ENCODE peak calls at places on chromosomes 2 and 18, in four cellular contexts. One of them, this sample, is unnamed.

GRCh38 chr2:231523451-231524266 is 6.6 kb downstream of the NMUR1 start:
- DNase-seq in H1: no peak
- DNase-seq in HepG2: no peak
- DNase-seq in K562: no peak
- DNase-seq in this sample: no peak

GRCh38 chr18:77106331-77106730 is 26.3 kb downstream of the MBP start:
- DNase-seq in HepG2: no peak
- DNase-seq in K562: peak; percentile 19
- DNase-seq in H1: no peak
- DNase-seq in this sample: no peak

GRCh38 chr2:28166956-28167355 is 225.7 kb upstream of the FOSL2 start:
- DNase-seq in K562: no peak
- DNase-seq in H1: no peak
- DNase-seq in HepG2: no peak
- DNase-seq in this sample: no peak

GRCh38 chr2:207258191-207258991 is 92.6 kb upstream of the KLF7 start:
- DNase-seq in HepG2: no peak
- DNase-seq in H1: peak; percentile 33
- DNase-seq in K562: no peak
- DNase-seq in this sample: peak; percentile 90

GRCh38 chr18:59783138-59783537 is 85.9 kb upstream of the CCBE1 start:
- DNase-seq in HepG2: peak; percentile 72
- DNase-seq in H1: no peak
- DNase-seq in K562: no peak
- DNase-seq in this sample: peak; percentile 30

GRCh38 chr2:234422895-234423505 is 73.9 kb downstream of the ARL4C start:
- DNase-seq in HepG2: no peak
- DNase-seq in K562: no peak
- DNase-seq in H1: no peak
- DNase-seq in this sample: no peak

GRCh38 chr2:128275498-128276045 is 43.1 kb downstream of the HS6ST1 start:
- DNase-seq in H1: no peak
- DNase-seq in K562: no peak
- DNase-seq in HepG2: no peak
- DNase-seq in this sample: no peak

GRCh38 chr2:3470166-3470651 is 49.1 kb downstream of the ADI1 start:
- DNase-seq in H1: no peak
- DNase-seq in HepG2: no peak
- DNase-seq in K562: no peak
- DNase-seq in this sample: no peak

GRCh38 chr2:238271061-238271554 is 17.3 kb downstream of the PER2 start:
- DNase-seq in H1: no peak
- DNase-seq in K562: no peak
- DNase-seq in HepG2: no peak
- DNase-seq in this sample: no peak

GRCh38 chr2:238270606-238271005 is 17.8 kb downstream of the PER2 start:
- DNase-seq in HepG2: no peak
- DNase-seq in K562: no peak
- DNase-seq in H1: no peak
- DNase-seq in this sample: no peak

GRCh38 chr2:238277695-238278094 is 10.7 kb downstream of the PER2 start:
- DNase-seq in K562: no peak
- DNase-seq in H1: no peak
- DNase-seq in HepG2: no peak
- DNase-seq in this sample: no peak

GRCh38 chr2:238272156-238272555 is 16.3 kb downstream of the PER2 start:
- DNase-seq in H1: no peak
- DNase-seq in K562: no peak
- DNase-seq in HepG2: no peak
- DNase-seq in this sample: no peak

DNA sequence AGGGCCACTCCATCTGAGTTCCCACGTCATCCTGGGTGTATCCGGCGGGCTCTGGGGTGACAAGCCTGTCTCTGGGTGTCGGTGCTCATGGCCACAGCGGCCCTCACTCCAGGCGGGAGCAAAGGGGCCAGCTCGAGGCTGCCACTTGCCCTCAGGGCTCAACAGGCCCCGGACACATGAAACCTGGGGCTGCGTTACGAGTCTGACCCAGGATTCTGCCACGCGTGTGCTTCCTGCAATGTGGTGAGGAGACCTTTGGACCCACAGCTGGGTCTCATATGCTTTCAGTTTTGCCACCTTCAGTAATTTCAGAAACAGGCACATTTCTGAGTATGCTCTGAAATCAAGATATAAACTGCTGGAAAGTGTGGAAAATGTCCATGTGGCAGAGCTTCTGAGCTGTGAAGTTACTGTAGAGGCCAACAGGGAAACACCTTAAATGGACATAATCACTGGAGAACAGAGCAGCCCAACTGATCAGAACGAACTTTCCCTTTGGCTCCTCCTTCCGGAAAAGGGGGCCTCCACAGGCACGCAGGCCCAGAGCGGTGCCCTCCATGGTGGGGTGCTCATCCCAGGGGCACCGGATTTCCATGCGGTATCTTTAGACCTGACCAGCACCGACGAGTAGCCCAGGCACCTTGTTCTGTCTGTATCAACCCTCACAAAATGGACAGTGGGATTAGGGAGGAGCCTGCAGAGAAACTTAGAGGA is 14.1 kb downstream of the PER2 start:
- DNase-seq in HepG2: no peak
- DNase-seq in K562: no peak
- DNase-seq in H1: no peak
- DNase-seq in this sample: no peak
- TF ChIP-seq MAX in HepG2: peak; percentile 51
- TF ChIP-seq MAX in K562: no peak
- TF ChIP-seq MAX in H1: no peak
- TF ChIP-seq MAX in this sample: no peak

GRCh38 chr18:66616523-66616983 is 12.7 kb upstream of the CDH19 start:
- DNase-seq in H1: no peak
- DNase-seq in K562: no peak
- DNase-seq in HepG2: peak; percentile 35
- DNase-seq in this sample: peak; percentile 19
- TF ChIP-seq JUN in H1: no peak
- TF ChIP-seq JUN in K562: no peak
- TF ChIP-seq JUN in HepG2: no peak
- TF ChIP-seq JUN in this sample: no peak

GRCh38 chr18:58638446-58638845 is 9.6 kb upstream of the ALPK2 start:
- DNase-seq in H1: no peak
- DNase-seq in K562: no peak
- DNase-seq in HepG2: no peak
- DNase-seq in this sample: no peak

GRCh38 chr18:58639751-58640427 is 11.0 kb upstream of the ALPK2 start:
- DNase-seq in H1: no peak
- DNase-seq in HepG2: no peak
- DNase-seq in K562: no peak
- DNase-seq in this sample: no peak

GRCh38 chr18:58640891-58641610 is 12.2 kb upstream of the ALPK2 start:
- DNase-seq in HepG2: no peak
- DNase-seq in H1: no peak
- DNase-seq in K562: no peak
- DNase-seq in this sample: no peak

GRCh38 chr18:58639237-58639636 is 10.3 kb upstream of the ALPK2 start:
- DNase-seq in HepG2: no peak
- DNase-seq in K562: no peak
- DNase-seq in H1: no peak
- DNase-seq in this sample: no peak

DNA sequence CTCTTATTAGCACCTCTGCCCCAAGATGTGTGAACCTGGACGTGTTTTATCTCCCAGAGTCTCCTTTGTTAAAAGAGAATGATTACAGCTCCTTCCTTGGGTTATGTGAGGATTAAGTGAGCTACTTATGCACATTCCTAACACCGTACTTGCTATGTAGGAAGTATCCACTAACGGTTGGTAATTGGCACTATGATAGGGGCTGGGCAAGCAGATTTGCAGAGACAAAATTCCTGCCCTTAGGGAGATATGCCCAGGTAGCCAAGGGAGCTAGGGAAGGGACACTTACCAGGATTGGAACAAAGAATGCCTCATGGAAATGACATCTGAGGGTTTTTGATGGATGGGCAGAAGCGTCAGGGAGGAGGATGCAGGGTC is 11.5 kb upstream of the ALPK2 start:
- DNase-seq in HepG2: no peak
- DNase-seq in H1: no peak
- DNase-seq in K562: no peak
- DNase-seq in this sample: no peak
- H3K9ac ChIP-seq in HepG2: no peak overlapping the region
- H3K9ac ChIP-seq in H1: no peak overlapping the region
- H3K9ac ChIP-seq in K562: no peak overlapping the region
- H3K9ac ChIP-seq in this sample: no peak overlapping the region

GRCh38 chr2:163043201-163043600 is 204.6 kb upstream of the KCNH7 start:
- DNase-seq in K562: no peak
- DNase-seq in H1: no peak
- DNase-seq in HepG2: no peak
- DNase-seq in this sample: no peak

GRCh38 chr2:163045830-163046229 is 207.3 kb upstream of the KCNH7 start:
- DNase-seq in H1: no peak
- DNase-seq in K562: no peak
- DNase-seq in HepG2: no peak
- DNase-seq in this sample: no peak

GRCh38 chr2:163039266-163039665 is 200.7 kb upstream of the KCNH7 start:
- DNase-seq in H1: no peak
- DNase-seq in HepG2: no peak
- DNase-seq in K562: no peak
- DNase-seq in this sample: no peak

GRCh38 chr2:163046615-163047014 is 208.0 kb upstream of the KCNH7 start:
- DNase-seq in HepG2: no peak
- DNase-seq in H1: no peak
- DNase-seq in K562: no peak
- DNase-seq in this sample: no peak

GRCh38 chr2:163044116-163044515 is 205.5 kb upstream of the KCNH7 start:
- DNase-seq in H1: no peak
- DNase-seq in K562: no peak
- DNase-seq in HepG2: no peak
- DNase-seq in this sample: no peak
- TF ChIP-seq MAX in H1: no peak
- TF ChIP-seq MAX in K562: no peak
- TF ChIP-seq MAX in HepG2: no peak
- TF ChIP-seq MAX in this sample: no peak

GRCh38 chr18:11669948-11670275 is 19.2 kb upstream of the GNAL start:
- DNase-seq in K562: no peak
- DNase-seq in HepG2: no peak
- DNase-seq in H1: no peak
- DNase-seq in this sample: no peak
- TF ChIP-seq JUN in K562: no peak
- TF ChIP-seq JUN in HepG2: no peak
- TF ChIP-seq JUN in H1: no peak
- TF ChIP-seq JUN in this sample: no peak

GRCh38 chr2:74032909-74033261 is 48.2 kb downstream of the TET3 start:
- DNase-seq in K562: no peak
- DNase-seq in HepG2: no peak
- DNase-seq in H1: no peak
- DNase-seq in this sample: no peak
- H3K9ac ChIP-seq in K562: no peak overlapping the region
- H3K9ac ChIP-seq in HepG2: no peak overlapping the region
- H3K9ac ChIP-seq in H1: no peak overlapping the region
- H3K9ac ChIP-seq in this sample: no peak overlapping the region

DNA sequence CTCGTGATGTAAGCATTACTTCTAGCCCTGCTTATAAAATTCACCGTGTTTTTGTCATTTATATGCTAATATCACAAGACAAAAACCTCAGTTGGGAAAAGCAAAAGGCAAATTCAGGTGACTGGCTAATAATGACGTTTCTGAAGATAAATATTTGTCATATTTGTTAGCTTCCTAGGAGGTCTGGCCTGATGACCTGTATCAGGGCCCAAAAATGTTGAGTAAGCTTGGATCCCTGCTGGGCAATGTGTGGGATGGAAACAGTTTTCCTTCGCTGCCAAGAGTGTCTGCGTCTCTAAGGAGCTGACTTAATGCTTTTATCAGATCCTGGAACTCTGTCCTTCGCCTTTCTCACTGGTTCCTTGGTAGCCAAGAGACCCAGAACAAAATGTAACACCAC is 230.1 kb upstream of the PXDN start:
- DNase-seq in HepG2: no peak
- DNase-seq in H1: no peak
- DNase-seq in K562: no peak
- DNase-seq in this sample: no peak
- TF ChIP-seq MAX in HepG2: no peak
- TF ChIP-seq MAX in H1: no peak
- TF ChIP-seq MAX in K562: no peak
- TF ChIP-seq MAX in this sample: no peak

DNA sequence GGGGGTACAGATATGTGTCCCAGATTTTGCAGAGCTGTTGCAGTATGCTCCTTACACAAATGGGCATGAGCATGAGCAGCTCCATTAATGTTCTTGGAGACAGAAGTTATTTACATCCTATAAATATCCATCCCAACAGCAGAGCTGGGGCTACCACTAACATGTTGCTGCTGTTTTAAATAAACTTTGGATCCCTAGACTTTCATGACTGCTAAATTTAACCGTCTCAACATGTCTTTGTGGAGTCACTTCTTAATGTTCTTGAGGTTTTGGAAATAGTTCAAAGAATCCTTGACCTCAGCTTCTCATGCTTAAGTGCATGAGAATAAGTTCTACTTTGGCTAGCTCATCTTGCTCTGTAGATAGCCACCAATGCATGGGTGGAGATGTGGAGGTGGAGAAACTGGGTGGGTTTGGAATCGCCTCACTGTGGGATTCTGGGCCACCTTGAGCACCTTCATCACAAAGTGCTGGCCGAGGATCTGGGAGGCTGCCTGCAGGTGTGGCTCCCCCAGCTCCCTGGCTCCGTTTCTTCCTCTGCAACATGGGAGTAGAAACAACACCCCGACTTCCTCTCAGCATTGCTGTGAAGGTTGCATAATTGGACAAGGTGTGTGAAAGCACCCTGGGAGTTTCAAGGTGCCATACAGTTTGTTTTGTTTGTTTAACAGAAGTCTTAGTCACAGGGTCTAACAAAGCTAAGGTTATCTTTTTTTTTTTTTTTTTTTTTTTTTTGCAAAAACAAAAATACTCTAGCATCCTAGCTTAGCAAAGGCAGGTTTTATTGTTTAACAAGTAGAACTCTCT is 307.2 kb downstream of the MYCN start:
- DNase-seq in H1: no peak
- DNase-seq in HepG2: no peak
- DNase-seq in K562: no peak
- DNase-seq in this sample: no peak
- TF ChIP-seq JUN in H1: no peak
- TF ChIP-seq JUN in HepG2: no peak
- TF ChIP-seq JUN in K562: no peak
- TF ChIP-seq JUN in this sample: no peak

GRCh38 chr2:226850024-226850423 is 14.2 kb downstream of the RHBDD1 start:
- DNase-seq in H1: no peak
- DNase-seq in HepG2: no peak
- DNase-seq in K562: no peak
- DNase-seq in this sample: no peak

GRCh38 chr2:226849349-226849748 is 13.5 kb downstream of the RHBDD1 start:
- DNase-seq in K562: no peak
- DNase-seq in HepG2: no peak
- DNase-seq in H1: no peak
- DNase-seq in this sample: no peak

GRCh38 chr2:226847511-226847910 is 11.7 kb downstream of the RHBDD1 start:
- DNase-seq in K562: no peak
- DNase-seq in H1: no peak
- DNase-seq in HepG2: no peak
- DNase-seq in this sample: no peak

GRCh38 chr2:226847090-226847489 is 11.2 kb downstream of the RHBDD1 start:
- DNase-seq in K562: no peak
- DNase-seq in H1: no peak
- DNase-seq in HepG2: no peak
- DNase-seq in this sample: no peak

GRCh38 chr2:226845717-226846116 is 9.9 kb downstream of the RHBDD1 start:
- DNase-seq in K562: no peak
- DNase-seq in H1: no peak
- DNase-seq in HepG2: no peak
- DNase-seq in this sample: no peak
- H3K9ac ChIP-seq in K562: no peak overlapping the region
- H3K9ac ChIP-seq in H1: no peak overlapping the region
- H3K9ac ChIP-seq in HepG2: no peak overlapping the region
- H3K9ac ChIP-seq in this sample: no peak overlapping the region

GRCh38 chr2:85514323-85514722 is 24.6 kb upstream of the MAT2A start:
- DNase-seq in HepG2: no peak
- DNase-seq in H1: no peak
- DNase-seq in K562: no peak
- DNase-seq in this sample: no peak
- TF ChIP-seq MAX in HepG2: no peak
- TF ChIP-seq MAX in H1: no peak
- TF ChIP-seq MAX in K562: no peak
- TF ChIP-seq MAX in this sample: no peak